ENCODE peak calls at places on chromosomes 1 and 21, in nine cellular contexts. N is GM23248, Y is astrocyte, H is mesenchymal stem cell, D is HCT116, V is neural progenitor cell, X is fibroblast of lung, L is neuronal stem cell, S is IMR-90. E is an unnamed sample.

GRCh38 chr1:156874572-156874971 is 13.9 kb downstream of the NTRK1 start:
- DNase-seq in N (no peak), Y (no peak), H (no peak), D (no peak), V (no peak), X (no peak), L (no peak), S (no peak), E (no peak)

GRCh38 chr21:29430581-29430980 is 131.9 kb downstream of the BACH1 start:
- DNase-seq in N (no peak), Y (no peak), H (no peak), D (no peak), V (peak; percentile 71), X (no peak), L (peak; percentile 14), S (no peak), E (no peak)

GRCh38 chr21:33202464-33203363 is 27.0 kb upstream of the IFNAR2 start:
- DNase-seq in N (no peak), Y (no peak), H (no peak), D (no peak), V (no peak), X (no peak), L (no peak), S (no peak), E (no peak)

GRCh38 chr1:8666394-8667167 is 150.9 kb downstream of the RERE start:
- DNase-seq in N (no peak), Y (no peak), H (peak; percentile 53), D (no peak), V (no peak), X (peak; percentile 66), L (no peak), S (peak; percentile 77), E (no peak)

GRCh38 chr1:226064816-226065248 is 2.3 kb downstream of the H3-3A start:
- DNase-seq in N (peak; percentile 82), Y (peak; percentile 34), H (peak; percentile 73), D (no peak), V (peak; percentile 65), X (peak; percentile 80), L (no peak), S (peak; percentile 72), E (peak; percentile 59)

GRCh38 chr1:6141601-6142000 is 38.5 kb downstream of the CHD5 start:
- DNase-seq in N (no peak), Y (no peak), H (peak; percentile 6), D (no peak), V (peak; percentile 43), X (no peak), L (no peak), S (no peak), E (peak; percentile 30)

GRCh38 chr1:13783551-13783950 is 83.6 kb downstream of the PRDM2 start:
- DNase-seq in N (peak; percentile 60), Y (peak; percentile 59), H (peak; percentile 11), D (no peak), V (no peak), X (no peak), L (no peak), S (peak; percentile 47), E (no peak)

GRCh38 chr1:54804471-54805132 is 3.5 kb upstream of the TTC22 start:
- DNase-seq in N (peak; percentile 72), Y (no peak), H (peak; percentile 13), D (no peak), V (no peak), X (no peak), L (no peak), S (peak; percentile 4), E (no peak)

GRCh38 chr21:38774586-38775285 is 31.0 kb upstream of the ETS2 start:
- DNase-seq in N (no peak), Y (no peak), H (no peak), D (no peak), V (no peak), X (no peak), L (no peak), S (no peak), E (no peak)

GRCh38 chr1:31712625-31713024 is 8.8 kb upstream of the COL16A1 start:
- DNase-seq in N (peak; percentile 89), Y (peak; percentile 96), H (peak; percentile 87), D (no peak), V (no peak), X (peak; percentile 63), L (no peak), S (peak; percentile 86), E (no peak)

GRCh38 chr1:10932088-10932487 is 80.4 kb upstream of the TARDBP start:
- DNase-seq in N (no peak), Y (no peak), H (no peak), D (no peak), V (no peak), X (no peak), L (no peak), S (no peak), E (no peak)

GRCh38 chr1:28927442-28928305 is 13.3 kb downstream of the EPB41 start:
- DNase-seq in N (peak; percentile 46), Y (peak; percentile 16), H (peak; percentile 45), D (no peak), V (peak; percentile 44), X (peak; percentile 78), L (no peak), S (peak; percentile 59), E (no peak)

GRCh38 chr1:92820024-92820423 is 11.8 kb upstream of the RPL5 start:
- DNase-seq in N (peak; percentile 53), Y (peak; percentile 43), H (no peak), D (no peak), V (no peak), X (no peak), L (no peak), S (peak; percentile 50), E (no peak)

GRCh38 chr1:22674410-22674749 is 21.3 kb downstream of the C1QB start:
- DNase-seq in N (no peak), Y (no peak), H (no peak), D (no peak), V (no peak), X (no peak), L (no peak), S (no peak), E (no peak)

GRCh38 chr1:62263006-62263812 is 56.0 kb downstream of the KANK4 start:
- DNase-seq in N (no peak), Y (peak; percentile 31), H (no peak), D (no peak), V (peak; percentile 56), X (no peak), L (peak; percentile 31), S (no peak), E (no peak)

GRCh38 chr1:240189386-240189989 is 97.8 kb downstream of the FMN2 start:
- DNase-seq in N (peak; percentile 62), Y (no peak), H (peak; percentile 48), D (no peak), V (peak; percentile 58), X (peak; percentile 55), L (peak; percentile 48), S (peak; percentile 53), E (peak; percentile 25)

GRCh38 chr1:75625795-75626194 is 14.9 kb upstream of the SLC44A5 start:
- DNase-seq in N (no peak), Y (no peak), H (no peak), D (no peak), V (no peak), X (no peak), L (no peak), S (no peak), E (no peak)

GRCh38 chr1:200022239-200022804 is 5.2 kb upstream of the NR5A2 start:
- DNase-seq in N (no peak), Y (no peak), H (no peak), D (no peak), V (no peak), X (no peak), L (no peak), S (no peak), E (no peak)

GRCh38 chr1:6601865-6602668 is 602 bp downstream of the KLHL21 start:
- DNase-seq in N (peak; percentile 82), Y (peak; percentile 58), H (peak; percentile 72), D (no peak), V (peak; percentile 77), X (peak; percentile 70), L (no peak), S (peak; percentile 59), E (peak; percentile 41)

DNA sequence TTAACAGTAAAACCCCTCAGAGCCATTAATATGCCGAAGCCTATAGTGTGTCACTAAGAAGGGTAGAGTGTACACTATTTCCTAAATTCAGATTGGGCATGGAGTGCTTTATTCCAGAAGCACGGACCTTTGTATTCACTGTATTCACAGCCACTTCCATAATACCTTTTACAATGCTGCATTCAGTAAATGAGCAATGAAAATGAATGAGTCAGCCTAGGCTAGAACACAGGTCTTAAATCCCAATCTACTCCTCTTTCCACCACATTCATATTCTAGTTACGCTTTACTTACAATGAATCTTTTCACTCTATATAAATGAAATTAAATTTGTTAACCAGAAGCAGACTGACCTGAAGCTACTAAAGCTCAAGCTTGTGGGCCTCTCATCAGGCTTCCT is 13.0 kb upstream of the GORAB start:
- DNase-seq in N (peak; percentile 31), Y (no peak), H (no peak), D (no peak), V (no peak), X (no peak), L (no peak), S (no peak), E (peak; percentile 17)
- H2AFZ ChIP-seq in N (no peak overlapping the region), Y (no peak overlapping the region), H (no peak overlapping the region), D (no peak overlapping the region), V (no peak overlapping the region), X (no peak overlapping the region), L (no peak overlapping the region), S (no peak overlapping the region), E (no peak overlapping the region)

GRCh38 chr1:228095938-228096337 is 7.2 kb downstream of the C1orf35 start:
- DNase-seq in N (peak; percentile 60), Y (no peak), H (no peak), D (no peak), V (no peak), X (no peak), L (no peak), S (no peak), E (no peak)
- H3K36me3 ChIP-seq in N (peaks cover 20% of the 10 kb centered on the region), Y (peaks cover 19% of the 10 kb centered on the region), H (peaks cover 79% of the 10 kb centered on the region), D (peaks cover 68% of the 10 kb centered on the region), V (no peaks in the 10 kb centered on the region), X (peaks cover 46% of the 10 kb centered on the region), L (peaks cover 46% of the 10 kb centered on the region), S (peaks cover 57% of the 10 kb centered on the region), E (peaks cover 14% of the 10 kb centered on the region)

GRCh38 chr1:109162626-109163025 is 48.7 kb downstream of the ELAPOR1 start:
- DNase-seq in N (no peak), Y (no peak), H (no peak), D (no peak), V (no peak), X (no peak), L (no peak), S (no peak), E (no peak)
- H2AFZ ChIP-seq in N (no peak overlapping the region), Y (no peak overlapping the region), H (no peak overlapping the region), D (no peak overlapping the region), V (peak overlapping the region; percentile 17), X (no peak overlapping the region), L (peak overlapping the region; percentile 80), S (no peak overlapping the region), E (no peak overlapping the region)

DNA sequence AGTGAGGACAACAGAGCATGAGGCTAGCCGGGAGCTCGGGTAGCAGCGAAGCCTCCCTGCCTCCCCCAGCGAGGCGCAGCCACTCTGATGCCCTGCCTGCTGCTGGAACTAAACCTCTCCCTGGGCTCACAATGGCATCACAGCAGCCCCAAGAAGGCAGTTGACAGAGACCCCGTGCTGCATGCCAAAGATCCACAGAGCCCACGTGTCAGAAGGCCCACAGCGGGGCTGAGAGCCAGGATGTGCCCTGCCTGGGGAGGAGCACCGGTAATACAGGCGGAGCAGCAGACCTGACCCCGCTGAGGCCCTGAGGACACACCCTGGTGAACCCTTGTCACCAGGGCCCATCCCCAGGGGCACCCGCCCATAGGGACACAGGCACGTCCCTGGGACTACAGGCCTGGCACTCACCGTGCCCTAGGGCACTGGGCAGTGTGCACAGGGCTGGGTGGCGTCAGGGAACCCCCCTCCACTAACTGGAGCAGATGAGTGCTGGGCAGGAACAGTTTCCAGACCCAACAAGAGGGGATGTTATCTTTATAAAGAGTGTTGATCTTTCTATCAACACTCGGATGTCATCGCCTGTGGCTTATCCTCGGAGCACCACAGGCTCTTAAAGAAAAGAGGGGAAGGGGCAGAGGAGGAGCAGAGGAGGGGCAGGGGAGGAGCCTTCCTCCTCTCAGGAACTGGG is 48.5 kb downstream of the ARHGEF16 start:
- DNase-seq in N (no peak), Y (no peak), H (no peak), D (no peak), V (no peak), X (no peak), L (no peak), S (no peak), E (no peak)
- H3K36me3 ChIP-seq in N (no peaks in the 10 kb centered on the region), Y (no peaks in the 10 kb centered on the region), H (peaks cover 10% of the 10 kb centered on the region), D (no peaks in the 10 kb centered on the region), V (no peaks in the 10 kb centered on the region), X (no peaks in the 10 kb centered on the region), L (no peaks in the 10 kb centered on the region), S (no peaks in the 10 kb centered on the region), E (no peaks in the 10 kb centered on the region)

E was measured in mammary epithelial cell.